ENCODE peak calls at places on chromosomes 1 and 21, in seven cellular contexts. H is SJSA1, X is IMR-90, M is transverse colon, Y is SK-N-MC, R is lower lobe of right lung, O is mammary epithelial cell. J is an unnamed sample.
A peak's percentile ranks its signal among the peaks of the same experiment; 100 is the strongest.

GRCh38 chr21:44370771-44371410 is 17.5 kb downstream of the TRPM2 start:
- DNase-seq in H (no peak), X (no peak), M (no peak), Y (no peak), R (no peak), O (no peak), J (no peak)

GRCh38 chr1:204828352-204828850 is 42.3 kb upstream of the NFASC start:
- DNase-seq in H (peak; percentile 33), X (no peak), M (peak; percentile 71), Y (no peak), R (peak; percentile 54), O (peak; percentile 72), J (peak; percentile 48)

GRCh38 chr1:41876533-41877445 is 41.9 kb downstream of the HIVEP3 start:
- DNase-seq in H (no peak), X (peak; percentile 58), M (no peak), Y (no peak), R (no peak), O (no peak), J (no peak)

GRCh38 chr1:211068976-211069375 is 65.0 kb downstream of the KCNH1 start:
- DNase-seq in H (peak; percentile 37), X (no peak), M (no peak), Y (no peak), R (no peak), O (no peak), J (no peak)

GRCh38 chr1:203556047-203556851 is 62.3 kb downstream of the OPTC start:
- DNase-seq in H (peak; percentile 96), X (peak; percentile 85), M (peak; percentile 32), Y (no peak), R (no peak), O (no peak), J (peak; percentile 22)

GRCh38 chr1:244391761-244392160 is 59.9 kb downstream of the ADSS2 start:
- DNase-seq in H (no peak), X (peak; percentile 58), M (no peak), Y (no peak), R (no peak), O (peak; percentile 46), J (no peak)

GRCh38 chr1:218904401-218904800 is 269.3 kb upstream of the LYPLAL1 start:
- DNase-seq in H (no peak), X (no peak), M (no peak), Y (no peak), R (no peak), O (no peak), J (no peak)

GRCh38 chr1:43008425-43009108 is 49.9 kb upstream of the SLC2A1 start:
- DNase-seq in H (no peak), X (no peak), M (no peak), Y (no peak), R (no peak), O (no peak), J (no peak)

GRCh38 chr1:115063238-115063901 is 25.9 kb downstream of the TSPAN2 start:
- DNase-seq in H (peak; percentile 91), X (no peak), M (no peak), Y (no peak), R (no peak), O (peak; percentile 58), J (no peak)

GRCh38 chr1:12572506-12572905 is 45.5 kb downstream of the DHRS3 start:
- DNase-seq in H (no peak), X (no peak), M (no peak), Y (no peak), R (no peak), O (peak; percentile 36), J (no peak)

GRCh38 chr1:7698666-7699065 is 72.4 kb upstream of the VAMP3 start:
- DNase-seq in H (no peak), X (no peak), M (no peak), Y (no peak), R (no peak), O (peak; percentile 40), J (no peak)

GRCh38 chr1:65431111-65431705 is 10.7 kb downstream of the LEPR start:
- DNase-seq in H (peak; percentile 38), X (peak; percentile 55), M (no peak), Y (peak; percentile 56), R (no peak), O (no peak), J (no peak)

GRCh38 chr1:114618606-114619005 is 37.2 kb upstream of the BCAS2 start:
- DNase-seq in H (no peak), X (no peak), M (no peak), Y (no peak), R (no peak), O (peak; percentile 74), J (no peak)

GRCh38 chr1:165943198-165943597 is 115.8 kb downstream of the UCK2 start:
- DNase-seq in H (no peak), X (no peak), M (no peak), Y (no peak), R (no peak), O (peak; percentile 37), J (no peak)

DNA sequence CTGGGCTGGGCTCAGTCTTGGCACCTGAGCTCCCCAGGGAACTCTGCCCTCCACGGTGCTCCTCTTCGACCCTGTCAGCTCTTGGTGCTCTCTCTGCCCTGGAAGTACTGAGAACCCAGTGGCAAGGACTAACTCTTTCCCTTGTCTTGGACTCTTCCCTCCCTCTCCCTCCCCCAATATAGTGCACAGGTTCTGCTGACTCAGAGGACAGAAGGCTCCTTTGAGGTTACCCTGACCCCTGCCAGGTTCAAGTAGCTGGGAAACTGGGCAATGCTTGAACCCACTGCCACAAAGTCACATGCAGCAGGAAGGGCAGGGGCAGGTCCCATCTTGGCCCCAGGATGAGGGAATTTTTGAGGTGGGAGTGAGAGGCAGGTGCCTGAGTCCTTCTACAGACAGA is 20.3 kb downstream of the KCNQ4 start:
- DNase-seq in H (no peak), X (no peak), M (no peak), Y (no peak), R (no peak), O (no peak), J (no peak)
- H3K27ac ChIP-seq in H (no peak overlapping the region), X (no peak overlapping the region), M (no peak overlapping the region), Y (no peak overlapping the region), R (no peak overlapping the region), O (no peak overlapping the region), J (no peak overlapping the region)

DNA sequence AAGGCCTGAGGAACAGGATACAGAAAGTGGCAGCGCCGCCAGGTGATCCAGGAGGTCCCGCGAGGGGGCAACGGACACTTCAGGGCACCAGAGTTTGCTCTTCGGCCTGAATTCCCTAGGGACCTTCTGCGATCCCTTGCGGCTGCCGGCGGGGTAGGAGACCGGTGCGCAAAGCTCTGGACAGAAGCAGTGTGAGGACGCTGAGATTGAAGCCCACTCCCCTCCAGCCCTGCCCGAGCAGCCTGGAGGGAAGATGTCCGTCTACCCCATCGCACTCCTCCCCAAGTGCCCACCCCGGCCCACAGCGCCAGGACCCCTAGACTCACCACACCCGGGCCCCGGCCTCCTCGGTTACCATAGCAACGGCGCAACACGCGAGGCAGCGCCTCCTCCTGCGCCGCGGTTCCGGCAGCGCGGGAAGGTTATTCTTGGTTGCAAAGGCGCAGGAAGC is at the start of gene ANKRD45:
- DNase-seq in H (no peak), X (peak; percentile 4), M (no peak), Y (no peak), R (peak; percentile 68), O (no peak), J (peak; percentile 52)
- H3K4me3 ChIP-seq in H (no peak within 1 kb of the TSS), X (peak within 1 kb of the TSS; percentile 26), M (peak within 1 kb of the TSS; percentile 23), Y (peak within 1 kb of the TSS; percentile 75), R (peak within 1 kb of the TSS; percentile 49), O (no peak within 1 kb of the TSS), J (peak within 1 kb of the TSS; percentile 34)

DNA sequence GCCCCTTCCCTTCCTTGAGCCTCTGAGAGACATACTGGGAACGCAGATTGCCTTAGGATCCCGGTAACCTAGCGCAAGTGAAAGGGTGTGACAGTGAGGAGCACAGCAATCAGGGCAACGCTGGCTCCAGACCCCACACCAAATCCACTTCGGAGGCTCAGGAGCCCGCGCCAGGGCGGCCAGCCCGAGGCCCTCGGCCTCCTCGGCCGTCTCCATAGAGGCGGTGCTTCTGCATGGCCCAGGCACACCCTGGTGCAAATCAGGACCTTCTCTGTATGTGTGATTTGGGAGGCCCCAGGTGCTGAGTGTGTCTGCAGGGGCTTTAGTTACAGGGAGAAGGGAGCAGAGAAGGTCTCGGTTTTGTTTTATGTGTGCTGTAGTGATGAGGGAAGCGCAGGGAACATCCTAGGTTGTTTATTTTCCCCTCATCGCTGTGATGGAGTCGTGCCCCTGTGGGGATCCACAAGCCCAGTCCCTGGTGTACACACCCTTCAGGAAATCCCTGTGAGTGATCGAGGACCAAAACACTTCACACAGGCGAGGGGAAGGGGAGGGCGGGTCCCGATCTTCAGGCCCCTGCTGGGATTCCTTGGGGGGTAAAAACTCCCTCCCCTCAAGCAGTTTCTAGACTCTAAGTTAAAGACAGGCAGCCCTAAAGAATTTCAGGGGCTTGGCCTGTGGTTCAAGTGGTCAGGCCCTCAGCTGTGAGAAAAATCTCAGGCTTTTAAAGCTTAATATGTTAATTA is 9.4 kb downstream of the KIAA1614 start:
- DNase-seq in H (no peak), X (no peak), M (no peak), Y (no peak), R (no peak), O (no peak), J (no peak)
- H3K27ac ChIP-seq in H (no peak overlapping the region), X (no peak overlapping the region), M (no peak overlapping the region), Y (no peak overlapping the region), R (no peak overlapping the region), O (no peak overlapping the region), J (no peak overlapping the region)

DNA sequence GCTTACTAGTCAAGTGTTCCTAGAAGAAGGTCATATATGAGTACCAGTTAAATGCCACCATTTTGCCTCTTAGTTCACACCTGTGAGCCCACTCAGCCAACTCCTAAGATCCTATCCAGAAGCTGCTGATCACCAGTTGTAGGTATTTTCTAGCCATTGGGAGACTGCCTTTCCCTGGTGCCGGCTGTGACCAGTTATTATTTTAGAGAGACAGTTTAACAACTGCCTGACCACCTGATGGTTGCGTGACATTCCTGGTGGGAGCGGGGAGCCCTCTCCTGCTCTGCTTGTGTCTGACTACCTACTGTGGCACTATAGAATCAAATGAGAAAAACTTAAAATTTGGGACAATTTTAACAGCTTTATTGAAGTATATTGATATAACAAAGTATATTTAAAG is 2.9 kb upstream of the CNN3 start:
- DNase-seq in H (no peak), X (no peak), M (no peak), Y (no peak), R (no peak), O (no peak), J (no peak)
- H3K4me3 ChIP-seq in H (no peak overlapping the region), X (no peak overlapping the region), M (peak overlapping the region; percentile 85), Y (no peak overlapping the region), R (peak overlapping the region; percentile 69), O (no peak overlapping the region), J (no peak overlapping the region)

DNA sequence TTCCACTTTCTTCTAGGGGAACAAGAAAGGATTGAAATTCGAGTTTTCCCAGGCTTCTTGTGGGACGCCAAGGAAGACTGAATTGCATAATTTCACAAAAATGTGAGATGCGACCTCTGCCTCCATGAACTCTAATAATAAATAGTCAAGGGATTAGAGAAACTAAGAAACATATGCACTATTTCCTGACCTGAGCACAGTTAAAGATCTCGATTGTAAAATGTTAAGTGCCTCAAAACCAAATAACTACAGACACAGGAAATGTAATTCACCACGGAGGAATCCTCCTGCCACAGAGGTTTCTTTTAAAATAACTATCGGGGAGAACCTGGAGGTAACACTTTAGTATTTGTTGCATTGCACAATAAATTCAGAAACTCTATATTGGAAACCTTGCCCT is 117.3 kb upstream of the MARK1 start:
- DNase-seq in H (no peak), X (no peak), M (no peak), Y (peak; percentile 74), R (no peak), O (peak; percentile 30), J (no peak)
- H3K27ac ChIP-seq in H (no peak overlapping the region), X (no peak overlapping the region), M (no peak overlapping the region), Y (no peak overlapping the region), R (no peak overlapping the region), O (no peak overlapping the region), J (no peak overlapping the region)

J was measured in body of pancreas.